ENCODE peak calls at places on chromosomes 13 and 19, in ten cellular contexts. R is T-helper 2 cell; M is HFFc6; Z is stomach; K is activated T-helper 1 cell treated with Interleukin-2 at 50 U/mL for 16 hours; U is T-helper 9 cell; D is activated T-cell treated with anti-CD3 and anti-CD28 coated beads, Interleukin-2, amount 50 U/mL, for 72 hours; J is EL; L is lung; P is T47D. V is an unnamed sample.

GRCh38 chr13:43865892-43866291 is 13.6 kb downstream of the CCDC122 start:
- DNase-seq in P (no peak), M (peak), R (no peak), U (no peak), K (no peak), J (peak), D (no peak), Z (no peak), L (no peak), V (no peak)

GRCh38 chr13:67223024-67223423 is 7.1 kb downstream of the PCDH9 start:
- DNase-seq in R (no peak), M (peak), L (no peak), J (peak), U (no peak), P (no peak), D (no peak), K (no peak), Z (no peak), V (no peak)

GRCh38 chr19:50514346-50515167 is 844 bp upstream of the ASPDH start:
- DNase-seq in Z (no peak), U (no peak), D (no peak), K (no peak), R (no peak), J (no peak), P (no peak), M (no peak), L (no peak), V (no peak)

GRCh38 chr19:32396046-32396652 is 9.4 kb upstream of the DPY19L3 start:
- DNase-seq in K (no peak), M (no peak), R (no peak), J (no peak), P (no peak), D (no peak), U (no peak), L (no peak), Z (no peak), V (no peak)

GRCh38 chr13:76223999-76224398 is 587.9 kb downstream of the LMO7 start:
- DNase-seq in D (no peak), P (no peak), M (no peak), K (no peak), Z (no peak), R (no peak), J (no peak), U (no peak), L (no peak), V (no peak)

GRCh38 chr19:6691342-6691741 is 21.4 kb upstream of the TNFSF14 start:
- DNase-seq in U (no peak), Z (no peak), L (no peak), K (no peak), P (no peak), D (no peak), M (no peak), J (no peak), R (no peak), V (no peak)

GRCh38 chr13:57858376-57858775 is 226.8 kb downstream of the PCDH17 start:
- DNase-seq in Z (no peak), J (no peak), K (no peak), R (no peak), P (no peak), D (no peak), U (no peak), L (no peak), M (no peak), V (no peak)

GRCh38 chr13:73038064-73038463 is 20.7 kb upstream of the KLF5 start:
- DNase-seq in L (no peak), D (no peak), U (no peak), J (no peak), R (no peak), K (no peak), P (no peak), Z (no peak), M (no peak), V (no peak)

GRCh38 chr13:46160474-46161066 is 21.4 kb downstream of the LCP1 start:
- DNase-seq in Z (no peak), L (no peak), M (peak), D (peak), U (no peak), J (peak), P (peak), R (peak), K (no peak), V (no peak)

GRCh38 chr19:46639356-46640061 is 3.5 kb upstream of the GNG8 start:
- DNase-seq in Z (no peak), P (no peak), J (peak), M (peak), L (no peak), K (no peak), R (no peak), D (peak), U (no peak), V (no peak)

GRCh38 chr19:33376423-33376822 is 2.9 kb downstream of the CEBPG start:
- DNase-seq in D (no peak), K (no peak), J (peak), R (no peak), Z (peak), P (peak), U (no peak), M (peak), L (peak), V (peak)

GRCh38 chr19:16807416-16808274 is 21.6 kb upstream of the SIN3B start:
- DNase-seq in L (no peak), K (no peak), R (no peak), P (no peak), U (no peak), D (no peak), M (no peak), Z (no peak), J (no peak), V (no peak)

GRCh38 chr19:5424192-5424973 is 30.8 kb upstream of the ZNRF4 start:
- DNase-seq in J (no peak), K (no peak), Z (no peak), U (no peak), L (no peak), P (no peak), D (no peak), R (no peak), M (no peak), V (no peak)

GRCh38 chr13:97757807-97758206 is 195.7 kb upstream of the IPO5 start:
- DNase-seq in K (no peak), L (no peak), R (no peak), D (no peak), M (no peak), P (no peak), U (no peak), Z (no peak), J (no peak), V (no peak)

GRCh38 chr13:105196052-105196451 is 1339.4 kb downstream of the EFNB2 start:
- DNase-seq in M (peak), Z (no peak), K (no peak), L (no peak), P (peak), R (no peak), D (no peak), J (peak), U (no peak), V (no peak)

GRCh38 chr19:36046443-36047050 is 7.5 kb downstream of the THAP8 start:
- DNase-seq in K (no peak), L (no peak), J (no peak), M (no peak), Z (no peak), U (no peak), P (no peak), D (no peak), R (no peak), V (no peak)

GRCh38 chr13:39273953-39274352 is 235.7 kb downstream of the NHLRC3 start:
- DNase-seq in R (no peak), L (no peak), P (peak), K (no peak), D (no peak), J (no peak), Z (peak), U (no peak), M (no peak), V (peak)

GRCh38 chr13:29435125-29435911 is 160.2 kb downstream of the SLC7A1 start:
- DNase-seq in K (no peak), Z (no peak), L (no peak), P (no peak), J (peak), M (peak), D (no peak), U (no peak), R (no peak), V (peak)

GRCh38 chr13:59710995-59711701 is 452.6 kb downstream of the DIAPH3 start:
- DNase-seq in L (no peak), U (no peak), R (no peak), Z (no peak), M (no peak), D (peak), P (no peak), K (no peak), J (no peak), V (no peak)

GRCh38 chr19:6067975-6068374 is 42.3 kb downstream of the RFX2 start:
- DNase-seq in K (no peak), D (no peak), M (no peak), P (no peak), L (no peak), J (no peak), U (no peak), Z (no peak), R (no peak), V (no peak)

GRCh38 chr13:75474956-75475355 is 7.0 kb downstream of the TBC1D4 start:
- DNase-seq in D (no peak), P (no peak), U (no peak), K (no peak), Z (no peak), M (no peak), J (no peak), L (no peak), R (no peak), V (no peak)

GRCh38 chr13:66967825-66968597 is 262.1 kb downstream of the PCDH9 start:
- DNase-seq in R (no peak), Z (no peak), L (no peak), K (no peak), P (no peak), D (no peak), M (no peak), J (peak), U (no peak), V (no peak)

GRCh38 chr13:71866173-71867091 is 572 bp downstream of the DACH1 start:
- DNase-seq in P (no peak), J (no peak), K (no peak), D (peak), Z (peak), L (no peak), R (no peak), M (no peak), U (no peak), V (peak)

V was measured in thyroid gland.